ENCODE peak calls at places on chromosomes 13 and 19, in eight cellular contexts. One of them, this sample, is unnamed.

GRCh38 chr13:34640931-34641330 is 301.1 kb upstream of the NBEA start:
- DNase-seq in testis: no peak
- DNase-seq in gastrocnemius medialis: no peak
- DNase-seq in A549: no peak
- DNase-seq in ovary: no peak
- DNase-seq in breast epithelium: no peak
- DNase-seq in adrenal gland: no peak
- DNase-seq in H54: no peak
- DNase-seq in this sample: no peak

GRCh38 chr19:611506-611869 is 21.8 kb downstream of the HCN2 start:
- DNase-seq in testis: no peak
- DNase-seq in gastrocnemius medialis: no peak
- DNase-seq in A549: no peak
- DNase-seq in ovary: no peak
- DNase-seq in breast epithelium: no peak
- DNase-seq in adrenal gland: no peak
- DNase-seq in H54: peak
- DNase-seq in this sample: no peak

GRCh38 chr13:49351871-49352270 is 92.0 kb downstream of the CAB39L start:
- DNase-seq in testis: no peak
- DNase-seq in gastrocnemius medialis: no peak
- DNase-seq in A549: no peak
- DNase-seq in ovary: no peak
- DNase-seq in breast epithelium: no peak
- DNase-seq in adrenal gland: no peak
- DNase-seq in H54: no peak
- DNase-seq in this sample: no peak

GRCh38 chr13:20118268-20119140 is 42.3 kb downstream of the GJA3 start:
- DNase-seq in testis: peak
- DNase-seq in gastrocnemius medialis: no peak
- DNase-seq in A549: peak
- DNase-seq in ovary: peak
- DNase-seq in breast epithelium: no peak
- DNase-seq in adrenal gland: peak
- DNase-seq in H54: peak
- DNase-seq in this sample: no peak

GRCh38 chr13:24745861-24746617 is 17.9 kb upstream of the RNF17 start:
- DNase-seq in testis: no peak
- DNase-seq in gastrocnemius medialis: no peak
- DNase-seq in A549: no peak
- DNase-seq in ovary: no peak
- DNase-seq in breast epithelium: no peak
- DNase-seq in adrenal gland: no peak
- DNase-seq in H54: no peak
- DNase-seq in this sample: no peak

GRCh38 chr13:46817081-46817480 is 20.1 kb upstream of the ESD start:
- DNase-seq in testis: no peak
- DNase-seq in gastrocnemius medialis: no peak
- DNase-seq in A549: no peak
- DNase-seq in ovary: no peak
- DNase-seq in breast epithelium: no peak
- DNase-seq in adrenal gland: no peak
- DNase-seq in H54: no peak
- DNase-seq in this sample: no peak

GRCh38 chr19:19101540-19101939 is 36.7 kb downstream of the TMEM161A start:
- DNase-seq in testis: no peak
- DNase-seq in gastrocnemius medialis: no peak
- DNase-seq in A549: no peak
- DNase-seq in ovary: no peak
- DNase-seq in breast epithelium: no peak
- DNase-seq in adrenal gland: no peak
- DNase-seq in H54: no peak
- DNase-seq in this sample: no peak

GRCh38 chr19:371501-372160 is 27.0 kb upstream of the MIER2 start:
- DNase-seq in testis: no peak
- DNase-seq in gastrocnemius medialis: no peak
- DNase-seq in A549: no peak
- DNase-seq in ovary: no peak
- DNase-seq in breast epithelium: no peak
- DNase-seq in adrenal gland: no peak
- DNase-seq in H54: no peak
- DNase-seq in this sample: no peak

GRCh38 chr19:49847731-49848696 is 2.9 kb upstream of the PTOV1 start:
- DNase-seq in testis: no peak
- DNase-seq in gastrocnemius medialis: no peak
- DNase-seq in A549: no peak
- DNase-seq in ovary: no peak
- DNase-seq in breast epithelium: no peak
- DNase-seq in adrenal gland: no peak
- DNase-seq in H54: peak
- DNase-seq in this sample: no peak

GRCh38 chr13:58712191-58712590 is 1080.6 kb downstream of the PCDH17 start:
- DNase-seq in testis: no peak
- DNase-seq in gastrocnemius medialis: no peak
- DNase-seq in A549: peak
- DNase-seq in ovary: no peak
- DNase-seq in breast epithelium: no peak
- DNase-seq in adrenal gland: no peak
- DNase-seq in H54: no peak
- DNase-seq in this sample: no peak

GRCh38 chr19:35106898-35107540 is 8.6 kb upstream of the FXYD3 start:
- DNase-seq in testis: no peak
- DNase-seq in gastrocnemius medialis: no peak
- DNase-seq in A549: no peak
- DNase-seq in ovary: no peak
- DNase-seq in breast epithelium: no peak
- DNase-seq in adrenal gland: no peak
- DNase-seq in H54: no peak
- DNase-seq in this sample: no peak

GRCh38 chr19:3403489-3404323 is 37.3 kb downstream of the NFIC start:
- DNase-seq in testis: peak
- DNase-seq in gastrocnemius medialis: peak
- DNase-seq in A549: no peak
- DNase-seq in ovary: peak
- DNase-seq in breast epithelium: peak
- DNase-seq in adrenal gland: peak
- DNase-seq in H54: peak
- DNase-seq in this sample: no peak

GRCh38 chr19:6091771-6092291 is 18.5 kb downstream of the RFX2 start:
- DNase-seq in testis: no peak
- DNase-seq in gastrocnemius medialis: no peak
- DNase-seq in A549: no peak
- DNase-seq in ovary: no peak
- DNase-seq in breast epithelium: no peak
- DNase-seq in adrenal gland: no peak
- DNase-seq in H54: no peak
- DNase-seq in this sample: no peak

GRCh38 chr13:43544011-43544410 is 242.8 kb downstream of the ENOX1 start:
- DNase-seq in testis: no peak
- DNase-seq in gastrocnemius medialis: no peak
- DNase-seq in A549: peak
- DNase-seq in ovary: no peak
- DNase-seq in breast epithelium: no peak
- DNase-seq in adrenal gland: peak
- DNase-seq in H54: no peak
- DNase-seq in this sample: no peak

GRCh38 chr19:17424743-17425365 is 5.0 kb downstream of the MVB12A start:
- DNase-seq in testis: peak
- DNase-seq in gastrocnemius medialis: no peak
- DNase-seq in A549: peak
- DNase-seq in ovary: peak
- DNase-seq in breast epithelium: no peak
- DNase-seq in adrenal gland: peak
- DNase-seq in H54: no peak
- DNase-seq in this sample: peak

GRCh38 chr13:75656590-75656989 is 20.5 kb downstream of the LMO7 start:
- DNase-seq in testis: no peak
- DNase-seq in gastrocnemius medialis: no peak
- DNase-seq in A549: no peak
- DNase-seq in ovary: no peak
- DNase-seq in breast epithelium: no peak
- DNase-seq in adrenal gland: no peak
- DNase-seq in H54: no peak
- DNase-seq in this sample: no peak

GRCh38 chr19:54434862-54435174 is 14.2 kb upstream of the LENG8 start:
- DNase-seq in testis: no peak
- DNase-seq in gastrocnemius medialis: no peak
- DNase-seq in A549: no peak
- DNase-seq in ovary: no peak
- DNase-seq in breast epithelium: no peak
- DNase-seq in adrenal gland: no peak
- DNase-seq in H54: no peak
- DNase-seq in this sample: no peak

GRCh38 chr13:45690636-45691035 is 11.5 kb upstream of the CBY2 start:
- DNase-seq in testis: no peak
- DNase-seq in gastrocnemius medialis: no peak
- DNase-seq in A549: no peak
- DNase-seq in ovary: no peak
- DNase-seq in breast epithelium: no peak
- DNase-seq in adrenal gland: no peak
- DNase-seq in H54: no peak
- DNase-seq in this sample: no peak
- TF ChIP-seq POLR2A in testis: no peak
- TF ChIP-seq POLR2A in gastrocnemius medialis: no peak
- TF ChIP-seq POLR2A in A549: no peak
- TF ChIP-seq POLR2A in ovary: no peak
- TF ChIP-seq POLR2A in breast epithelium: no peak
- TF ChIP-seq POLR2A in adrenal gland: no peak
- TF ChIP-seq POLR2A in H54: no peak
- TF ChIP-seq POLR2A in this sample: no peak

GRCh38 chr19:41265376-41266153 is 1.4 kb downstream of the HNRNPUL1 start:
- DNase-seq in testis: peak
- DNase-seq in gastrocnemius medialis: no peak
- DNase-seq in A549: peak
- DNase-seq in ovary: no peak
- DNase-seq in breast epithelium: peak
- DNase-seq in adrenal gland: peak
- DNase-seq in H54: no peak
- DNase-seq in this sample: peak

GRCh38 chr19:41263042-41263849 is 926 bp upstream of the HNRNPUL1 start:
- DNase-seq in testis: peak
- DNase-seq in gastrocnemius medialis: peak
- DNase-seq in A549: peak
- DNase-seq in ovary: peak
- DNase-seq in breast epithelium: peak
- DNase-seq in adrenal gland: peak
- DNase-seq in H54: no peak
- DNase-seq in this sample: peak

GRCh38 chr19:41264581-41265375 is 606 bp downstream of the HNRNPUL1 start:
- DNase-seq in testis: peak
- DNase-seq in gastrocnemius medialis: peak
- DNase-seq in A549: peak
- DNase-seq in ovary: peak
- DNase-seq in breast epithelium: peak
- DNase-seq in adrenal gland: peak
- DNase-seq in H54: peak
- DNase-seq in this sample: peak

GRCh38 chr19:41261474-41262190 is 2.5 kb upstream of the HNRNPUL1 start:
- DNase-seq in testis: peak
- DNase-seq in gastrocnemius medialis: no peak
- DNase-seq in A549: no peak
- DNase-seq in ovary: no peak
- DNase-seq in breast epithelium: no peak
- DNase-seq in adrenal gland: no peak
- DNase-seq in H54: no peak
- DNase-seq in this sample: no peak

GRCh38 chr19:41263850-41264580 is at the start of gene HNRNPUL1:
- DNase-seq in testis: peak
- DNase-seq in gastrocnemius medialis: peak
- DNase-seq in A549: peak
- DNase-seq in ovary: peak
- DNase-seq in breast epithelium: peak
- DNase-seq in adrenal gland: peak
- DNase-seq in H54: peak
- DNase-seq in this sample: peak
- TF ChIP-seq POLR2A in testis: no peak
- TF ChIP-seq POLR2A in gastrocnemius medialis: peak
- TF ChIP-seq POLR2A in A549: peak
- TF ChIP-seq POLR2A in ovary: peak
- TF ChIP-seq POLR2A in breast epithelium: peak
- TF ChIP-seq POLR2A in adrenal gland: no peak
- TF ChIP-seq POLR2A in H54: peak
- TF ChIP-seq POLR2A in this sample: peak

DNA sequence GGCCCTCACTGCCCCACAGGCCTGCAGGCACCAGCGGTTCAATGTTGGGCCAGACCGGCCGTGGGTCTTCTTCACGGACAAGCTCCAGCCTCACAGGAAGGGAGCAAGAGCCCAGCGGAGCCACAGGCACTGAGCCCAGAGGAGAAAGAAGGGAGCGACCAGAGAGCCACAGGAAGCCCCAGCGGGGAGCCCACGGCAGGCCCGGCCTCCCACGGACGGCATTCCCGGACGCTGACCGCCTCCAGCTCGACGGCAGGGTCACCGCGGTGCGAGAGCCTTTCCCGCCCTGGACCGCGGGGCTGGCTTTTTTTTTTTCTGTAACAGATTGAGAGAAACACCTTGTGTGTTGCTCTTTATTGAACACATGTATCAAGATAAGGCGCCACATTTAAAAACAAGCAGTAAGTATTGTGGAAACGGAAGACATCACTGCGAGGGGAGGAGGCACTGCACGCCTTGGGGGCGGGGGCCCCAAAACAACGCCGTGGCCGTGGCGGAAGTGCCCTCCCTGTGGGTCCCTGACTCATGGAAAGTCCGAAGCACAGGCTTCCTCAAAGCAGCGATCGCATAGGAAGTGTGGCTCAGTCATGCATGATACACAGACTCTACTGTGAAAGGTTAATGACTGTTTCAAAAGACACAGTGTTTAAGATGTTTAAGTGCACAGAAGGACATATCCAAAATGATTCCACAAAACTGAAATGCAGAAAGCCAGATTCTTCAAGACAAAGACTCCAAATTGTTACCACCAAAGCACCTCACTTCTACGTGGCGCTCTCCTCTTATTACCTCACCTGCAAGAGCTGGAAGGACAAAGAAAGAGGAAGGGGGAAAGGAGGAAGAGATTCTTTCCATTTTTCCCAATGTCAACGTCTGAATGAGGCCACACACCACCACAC is 3.5 kb downstream of the RASA3 start:
- DNase-seq in testis: peak
- DNase-seq in gastrocnemius medialis: peak
- DNase-seq in A549: no peak
- DNase-seq in ovary: peak
- DNase-seq in breast epithelium: no peak
- DNase-seq in adrenal gland: peak
- DNase-seq in H54: peak
- DNase-seq in this sample: peak
- TF ChIP-seq POLR2A in testis: no peak
- TF ChIP-seq POLR2A in gastrocnemius medialis: peak
- TF ChIP-seq POLR2A in A549: no peak
- TF ChIP-seq POLR2A in ovary: no peak
- TF ChIP-seq POLR2A in breast epithelium: no peak
- TF ChIP-seq POLR2A in adrenal gland: no peak
- TF ChIP-seq POLR2A in H54: no peak
- TF ChIP-seq POLR2A in this sample: peak

GRCh38 chr19:42635233-42635539 is 40.5 kb upstream of the CEACAM8 start:
- DNase-seq in testis: no peak
- DNase-seq in gastrocnemius medialis: no peak
- DNase-seq in A549: no peak
- DNase-seq in ovary: no peak
- DNase-seq in breast epithelium: no peak
- DNase-seq in adrenal gland: no peak
- DNase-seq in H54: no peak
- DNase-seq in this sample: no peak

GRCh38 chr19:42629191-42629590 is 34.5 kb upstream of the CEACAM8 start:
- DNase-seq in testis: no peak
- DNase-seq in gastrocnemius medialis: no peak
- DNase-seq in A549: no peak
- DNase-seq in ovary: no peak
- DNase-seq in breast epithelium: no peak
- DNase-seq in adrenal gland: no peak
- DNase-seq in H54: no peak
- DNase-seq in this sample: no peak

GRCh38 chr19:42634409-42635232 is 39.9 kb upstream of the CEACAM8 start:
- DNase-seq in testis: peak
- DNase-seq in gastrocnemius medialis: no peak
- DNase-seq in A549: peak
- DNase-seq in ovary: no peak
- DNase-seq in breast epithelium: no peak
- DNase-seq in adrenal gland: peak
- DNase-seq in H54: peak
- DNase-seq in this sample: peak
- TF ChIP-seq POLR2A in testis: no peak
- TF ChIP-seq POLR2A in gastrocnemius medialis: no peak
- TF ChIP-seq POLR2A in A549: no peak
- TF ChIP-seq POLR2A in ovary: no peak
- TF ChIP-seq POLR2A in breast epithelium: no peak
- TF ChIP-seq POLR2A in adrenal gland: no peak
- TF ChIP-seq POLR2A in H54: no peak
- TF ChIP-seq POLR2A in this sample: no peak